ENCODE peak calls at places on chromosomes 5 and 9, in four cellular contexts. One of them, this sample, is unnamed.

GRCh38 chr9:129868571-129869486 is 33.6 kb downstream of the USP20 start:
- DNase-seq in IMR-90: no peak
- DNase-seq in keratinocyte: no peak
- DNase-seq in K562: no peak
- DNase-seq in this sample: no peak

GRCh38 chr9:110156416-110156815 is 51.5 kb downstream of the C9orf152 start:
- DNase-seq in IMR-90: no peak
- DNase-seq in keratinocyte: no peak
- DNase-seq in K562: no peak
- DNase-seq in this sample: no peak

GRCh38 chr9:87863882-87864465 is 18.7 kb upstream of the SPATA31E1 start:
- DNase-seq in IMR-90: no peak
- DNase-seq in keratinocyte: no peak
- DNase-seq in K562: no peak
- DNase-seq in this sample: no peak

GRCh38 chr9:99235874-99236627 is 14.0 kb downstream of the SEC61B start:
- DNase-seq in IMR-90: no peak
- DNase-seq in keratinocyte: no peak
- DNase-seq in K562: no peak
- DNase-seq in this sample: no peak

GRCh38 chr5:53322257-53322656 is 158.2 kb upstream of the FST start:
- DNase-seq in IMR-90: peak; percentile 74
- DNase-seq in keratinocyte: no peak
- DNase-seq in K562: no peak
- DNase-seq in this sample: no peak

GRCh38 chr5:171617787-171618690 is 167.6 kb upstream of the SMIM23 start:
- DNase-seq in IMR-90: no peak
- DNase-seq in keratinocyte: no peak
- DNase-seq in K562: no peak
- DNase-seq in this sample: no peak

GRCh38 chr9:126401107-126401506 is 74.5 kb downstream of the MVB12B start:
- DNase-seq in IMR-90: no peak
- DNase-seq in keratinocyte: no peak
- DNase-seq in K562: no peak
- DNase-seq in this sample: no peak

GRCh38 chr9:110900917-110901316 is 137.4 kb downstream of the LPAR1 start:
- DNase-seq in IMR-90: peak; percentile 63
- DNase-seq in keratinocyte: no peak
- DNase-seq in K562: no peak
- DNase-seq in this sample: peak; percentile 3

GRCh38 chr5:56161927-56162326 is 71.2 kb downstream of the ANKRD55 start:
- DNase-seq in IMR-90: no peak
- DNase-seq in keratinocyte: no peak
- DNase-seq in K562: peak; percentile 41
- DNase-seq in this sample: no peak

GRCh38 chr9:34047864-34048729 is 590 bp downstream of the UBAP2 start:
- DNase-seq in IMR-90: no peak
- DNase-seq in keratinocyte: no peak
- DNase-seq in K562: peak; percentile 70
- DNase-seq in this sample: no peak

GRCh38 chr5:6478793-6479192 is 30.1 kb downstream of the UBE2QL1 start:
- DNase-seq in IMR-90: no peak
- DNase-seq in keratinocyte: no peak
- DNase-seq in K562: no peak
- DNase-seq in this sample: no peak

GRCh38 chr9:95157491-95158151 is 159.9 kb downstream of the FANCC start:
- DNase-seq in IMR-90: peak; percentile 94
- DNase-seq in keratinocyte: no peak
- DNase-seq in K562: no peak
- DNase-seq in this sample: peak; percentile 10

GRCh38 chr9:109311281-109311680 is 9.6 kb downstream of the EPB41L4B start:
- DNase-seq in IMR-90: peak; percentile 27
- DNase-seq in keratinocyte: no peak
- DNase-seq in K562: no peak
- DNase-seq in this sample: no peak

GRCh38 chr5:14206028-14206725 is 63.0 kb downstream of the TRIO start:
- DNase-seq in IMR-90: no peak
- DNase-seq in keratinocyte: no peak
- DNase-seq in K562: no peak
- DNase-seq in this sample: no peak

GRCh38 chr9:7240569-7241311 is 483.0 kb downstream of the KDM4C start:
- DNase-seq in IMR-90: no peak
- DNase-seq in keratinocyte: no peak
- DNase-seq in K562: no peak
- DNase-seq in this sample: no peak

GRCh38 chr5:102690910-102691309 is 64.2 kb upstream of the PAM start:
- DNase-seq in IMR-90: no peak
- DNase-seq in keratinocyte: no peak
- DNase-seq in K562: no peak
- DNase-seq in this sample: no peak

GRCh38 chr5:61319388-61320146 is 12.5 kb upstream of the ZSWIM6 start:
- DNase-seq in IMR-90: no peak
- DNase-seq in keratinocyte: no peak
- DNase-seq in K562: no peak
- DNase-seq in this sample: peak; percentile 80

GRCh38 chr5:61313960-61314681 is 17.9 kb upstream of the ZSWIM6 start:
- DNase-seq in IMR-90: peak; percentile 94
- DNase-seq in keratinocyte: no peak
- DNase-seq in K562: no peak
- DNase-seq in this sample: peak; percentile 97

GRCh38 chr5:61320860-61321259 is 11.2 kb upstream of the ZSWIM6 start:
- DNase-seq in IMR-90: no peak
- DNase-seq in keratinocyte: no peak
- DNase-seq in K562: no peak
- DNase-seq in this sample: no peak

GRCh38 chr5:61321650-61322049 is 10.4 kb upstream of the ZSWIM6 start:
- DNase-seq in IMR-90: no peak
- DNase-seq in keratinocyte: no peak
- DNase-seq in K562: no peak
- DNase-seq in this sample: no peak

GRCh38 chr5:61318374-61318773 is 13.7 kb upstream of the ZSWIM6 start:
- DNase-seq in IMR-90: no peak
- DNase-seq in keratinocyte: no peak
- DNase-seq in K562: no peak
- DNase-seq in this sample: peak; percentile 50
- H3K9me1 ChIP-seq in IMR-90: peaks cover 3% of the 10 kb centered on the region
- H3K9me1 ChIP-seq in keratinocyte: no peaks in the 10 kb centered on the region
- H3K9me1 ChIP-seq in K562: no peaks in the 10 kb centered on the region
- H3K9me1 ChIP-seq in this sample: no peaks in the 10 kb centered on the region

GRCh38 chr5:140252470-140253126 is 50.3 kb downstream of the PFDN1 start:
- DNase-seq in IMR-90: no peak
- DNase-seq in keratinocyte: no peak
- DNase-seq in K562: no peak
- DNase-seq in this sample: no peak
- H3K9me1 ChIP-seq in IMR-90: peaks cover 45% of the 10 kb centered on the region
- H3K9me1 ChIP-seq in keratinocyte: no peaks in the 10 kb centered on the region
- H3K9me1 ChIP-seq in K562: peaks cover 4% of the 10 kb centered on the region
- H3K9me1 ChIP-seq in this sample: no peaks in the 10 kb centered on the region

GRCh38 chr9:135402048-135402738 is 77.4 kb upstream of the PPP1R26 start:
- DNase-seq in IMR-90: no peak
- DNase-seq in keratinocyte: no peak
- DNase-seq in K562: no peak
- DNase-seq in this sample: no peak

GRCh38 chr9:135404451-135405144 is 75.0 kb upstream of the PPP1R26 start:
- DNase-seq in IMR-90: no peak
- DNase-seq in keratinocyte: no peak
- DNase-seq in K562: no peak
- DNase-seq in this sample: no peak

GRCh38 chr9:135401218-135401617 is 78.4 kb upstream of the PPP1R26 start:
- DNase-seq in IMR-90: no peak
- DNase-seq in keratinocyte: no peak
- DNase-seq in K562: no peak
- DNase-seq in this sample: no peak

GRCh38 chr9:135403733-135404450 is 75.7 kb upstream of the PPP1R26 start:
- DNase-seq in IMR-90: no peak
- DNase-seq in keratinocyte: no peak
- DNase-seq in K562: no peak
- DNase-seq in this sample: no peak

GRCh38 chr9:135402739-135403695 is 76.6 kb upstream of the PPP1R26 start:
- DNase-seq in IMR-90: no peak
- DNase-seq in keratinocyte: no peak
- DNase-seq in K562: no peak
- DNase-seq in this sample: no peak
- H3K9me1 ChIP-seq in IMR-90: no peaks in the 10 kb centered on the region
- H3K9me1 ChIP-seq in keratinocyte: no peaks in the 10 kb centered on the region
- H3K9me1 ChIP-seq in K562: no peaks in the 10 kb centered on the region
- H3K9me1 ChIP-seq in this sample: no peaks in the 10 kb centered on the region

DNA sequence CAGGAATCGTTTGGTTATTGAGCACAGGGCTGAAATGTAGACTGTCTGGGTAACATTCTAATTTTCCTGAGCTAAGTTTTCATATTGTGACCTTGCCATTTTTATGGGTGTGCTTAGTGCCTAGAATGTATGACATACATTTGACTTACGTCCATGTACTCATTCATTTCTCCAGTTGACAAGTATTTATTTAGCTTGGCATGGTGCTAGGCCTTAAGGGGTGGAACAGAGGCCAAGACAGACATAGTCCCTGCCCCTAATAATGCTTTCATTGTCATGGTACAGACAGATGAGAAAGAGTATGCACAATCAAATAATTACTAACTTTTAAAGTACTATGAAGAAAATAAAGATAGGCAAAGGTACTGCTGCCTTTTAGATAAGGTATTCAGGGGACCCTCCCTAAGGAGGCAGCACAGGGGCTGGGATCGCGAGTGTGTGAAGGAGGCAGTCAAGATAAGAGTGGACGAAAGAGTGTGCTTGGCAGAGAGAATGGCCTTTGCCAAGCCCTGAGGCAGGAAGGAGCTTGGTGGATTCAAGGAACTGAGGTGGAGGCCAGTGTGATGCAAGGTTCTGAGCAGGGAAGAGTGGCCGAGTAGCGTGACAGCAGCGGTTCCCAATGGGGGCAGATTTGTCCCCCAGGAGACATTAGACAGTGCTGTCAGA is 127.9 kb downstream of the PIP5K1B start:
- DNase-seq in IMR-90: no peak
- DNase-seq in keratinocyte: no peak
- DNase-seq in K562: no peak
- DNase-seq in this sample: no peak
- H3K9me1 ChIP-seq in IMR-90: no peaks in the 10 kb centered on the region
- H3K9me1 ChIP-seq in keratinocyte: no peaks in the 10 kb centered on the region
- H3K9me1 ChIP-seq in K562: no peaks in the 10 kb centered on the region
- H3K9me1 ChIP-seq in this sample: no peaks in the 10 kb centered on the region

This sample was measured in endothelial cell of umbilical vein.